ENCODE peak calls at places on chromosomes 2 and 18, in four cellular contexts. D is psoas muscle, J is AG10803, O is fibroblast of the aortic adventitia. X is an unnamed sample.

GRCh38 chr18:61921621-61922235 is 28.9 kb upstream of the RNF152 start:
- DNase-seq in J (no peak), O (no peak), D (no peak), X (no peak)

GRCh38 chr18:58024139-58024538 is 19.9 kb upstream of the NEDD4L start:
- DNase-seq in O (no peak), D (no peak), J (no peak), X (no peak)

GRCh38 chr2:71066856-71067255 is 1.6 kb upstream of the NAGK start:
- DNase-seq in O (no peak), D (no peak), J (no peak), X (no peak)

GRCh38 chr2:102520009-102520408 is 47.0 kb downstream of the SLC9A4 start:
- DNase-seq in J (peak), D (no peak), O (peak), X (peak)

GRCh38 chr2:36663851-36664715 is 32.4 kb upstream of the VIT start:
- DNase-seq in J (peak), D (no peak), O (peak), X (peak)

GRCh38 chr2:95220449-95220848 is 13.1 kb downstream of the ZNF892 start:
- DNase-seq in D (no peak), J (no peak), O (no peak), X (no peak)

GRCh38 chr2:104872034-104872865 is 18.3 kb downstream of the POU3F3 start:
- DNase-seq in J (no peak), D (no peak), O (no peak), X (no peak)

GRCh38 chr2:215811409-215812355 is 201.7 kb downstream of the MREG start:
- DNase-seq in O (no peak), D (no peak), J (no peak), X (no peak)

GRCh38 chr18:12883684-12884520 is at the start of gene PTPN2:
- DNase-seq in J (peak), O (peak), D (peak), X (peak)

GRCh38 chr2:96899084-96899735 is 29.3 kb upstream of the SEMA4C start:
- DNase-seq in D (peak), O (peak), J (no peak), X (no peak)

GRCh38 chr2:10254373-10255188 is 48.1 kb upstream of the HPCAL1 start:
- DNase-seq in O (no peak), D (no peak), J (no peak), X (no peak)

GRCh38 chr2:120733238-120733942 is 2.3 kb upstream of the GLI2 start:
- DNase-seq in D (no peak), J (no peak), O (no peak), X (no peak)

GRCh38 chr2:31254237-31255203 is 20.6 kb downstream of the EHD3 start:
- DNase-seq in J (no peak), O (no peak), D (no peak), X (no peak)

GRCh38 chr2:48448274-48449061 is 81.5 kb upstream of the STON1 start:
- DNase-seq in O (peak), D (no peak), J (peak), X (peak)

GRCh38 chr2:201490291-201490690 is 38.8 kb downstream of the STRADB start:
- DNase-seq in D (no peak), O (no peak), J (no peak), X (no peak)

GRCh38 chr2:74690571-74690970 is 36.5 kb downstream of the SEMA4F start:
- DNase-seq in O (peak), D (no peak), J (peak), X (peak)

GRCh38 chr2:218881744-218882462 is 1.3 kb downstream of the WNT10A start:
- DNase-seq in D (no peak), J (no peak), O (no peak), X (no peak)
- H3K4me3 ChIP-seq in D (no peak), J (no peak), O (no peak), X (no peak)

GRCh38 chr2:238515411-238515810 is 88.7 kb downstream of the ASB1 start:
- DNase-seq in D (no peak), J (peak), O (peak), X (peak)

GRCh38 chr2:238511614-238511950 is 84.9 kb downstream of the ASB1 start:
- DNase-seq in D (no peak), O (no peak), J (no peak), X (no peak)

GRCh38 chr2:238512247-238512867 is 85.6 kb downstream of the ASB1 start:
- DNase-seq in J (no peak), O (no peak), D (no peak), X (no peak)

GRCh38 chr2:238510911-238511613 is 84.3 kb downstream of the ASB1 start:
- DNase-seq in O (no peak), J (no peak), D (no peak), X (no peak)

GRCh38 chr2:238513346-238513745 is 86.6 kb downstream of the ASB1 start:
- DNase-seq in J (peak), D (no peak), O (peak), X (peak)
- TF ChIP-seq CTCF in J (peak), D (peak), O (peak), X (peak)

GRCh38 chr2:231212329-231212845 is 14.0 kb downstream of the ARMC9 start:
- DNase-seq in D (peak), O (peak), J (no peak), X (peak)
- H3K4me3 ChIP-seq in D (no peak), O (no peak), J (no peak), X (no peak)

DNA sequence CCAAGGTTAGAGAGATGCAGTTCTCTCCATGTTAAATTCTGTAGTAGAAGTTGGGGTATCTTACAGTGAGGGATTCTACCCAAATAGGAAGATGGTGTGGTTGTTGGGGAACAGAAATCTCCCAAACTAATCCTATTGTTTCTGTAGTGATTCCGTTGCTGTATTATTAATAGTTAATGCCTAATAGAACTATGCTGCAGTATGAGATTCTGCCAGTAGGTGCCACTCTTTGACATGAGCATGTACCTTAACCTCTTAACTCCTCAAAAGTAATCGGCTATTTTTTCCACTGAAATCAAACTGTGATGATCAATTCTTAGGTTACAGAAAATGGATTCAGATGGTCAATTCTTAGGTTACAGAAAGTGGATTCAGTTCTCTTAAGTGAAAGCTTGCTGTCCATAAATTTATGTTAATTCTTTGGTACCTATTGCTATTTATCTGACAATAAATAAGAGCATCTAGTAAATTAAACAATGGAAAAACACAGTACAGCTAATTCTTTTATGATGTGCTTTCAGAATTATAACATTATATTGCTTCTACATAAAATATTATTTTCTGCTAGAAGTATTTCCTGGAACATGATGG is 97.9 kb upstream of the DLX2 start:
- DNase-seq in O (peak), J (peak), D (no peak), X (peak)
- TF ChIP-seq CTCF in O (peak), J (peak), D (peak), X (peak)

X was measured in cardiac fibroblast.